ENCODE peak calls at places on chromosomes 11 and 22, in four cellular contexts. H, N, Z and T are unnamed samples.

GRCh38 chr11:1762537-1763302 is 1.0 kb downstream of the CTSD start:
- DNase-seq in N (no peak), Z (peak; percentile 91), H (peak; percentile 73), T (no peak)

GRCh38 chr11:46718155-46719019 is 626 bp upstream of the F2 start:
- DNase-seq in Z (peak; percentile 68), H (no peak), N (no peak), T (no peak)

GRCh38 chr11:92765965-92766371 is 203.5 kb upstream of the MTNR1B start:
- DNase-seq in Z (peak; percentile 33), N (no peak), H (no peak), T (no peak)

GRCh38 chr11:122230387-122230760 is 114.4 kb upstream of the BLID start:
- DNase-seq in Z (no peak), H (no peak), N (no peak), T (no peak)

GRCh38 chr11:122170815-122171475 is 54.9 kb upstream of the BLID start:
- DNase-seq in H (no peak), N (no peak), Z (no peak), T (no peak)

GRCh38 chr11:57566564-57567209 is 785 bp downstream of the UBE2L6 start:
- DNase-seq in H (no peak), Z (no peak), N (no peak), T (no peak)

GRCh38 chr11:115980336-115980735 is 476.1 kb upstream of the CADM1 start:
- DNase-seq in Z (no peak), N (no peak), H (no peak), T (no peak)

GRCh38 chr22:49663311-49663711 is 164.4 kb downstream of the BRD1 start:
- DNase-seq in Z (no peak), N (no peak), H (peak; percentile 43), T (no peak)

GRCh38 chr11:110818032-110818687 is 105.9 kb upstream of the ARHGAP20 start:
- DNase-seq in H (no peak), N (no peak), Z (no peak), T (no peak)

GRCh38 chr22:39313258-39314001 is 6.0 kb downstream of the RPL3 start:
- DNase-seq in Z (no peak), H (peak; percentile 51), N (no peak), T (no peak)

GRCh38 chr11:70467196-70468085 is 69.1 kb downstream of the CTTN start:
- DNase-seq in Z (peak; percentile 76), N (peak; percentile 38), H (peak; percentile 77), T (no peak)

GRCh38 chr11:92340839-92341238 is 116.2 kb downstream of the FAT3 start:
- DNase-seq in Z (peak; percentile 30), N (no peak), H (no peak), T (no peak)

GRCh38 chr11:6437993-6438392 is 2.8 kb downstream of the HPX start:
- DNase-seq in H (no peak), Z (no peak), N (no peak), T (no peak)

GRCh38 chr22:30192427-30192826 is 54.1 kb downstream of the LIF start:
- DNase-seq in H (no peak), N (no peak), Z (no peak), T (no peak)

GRCh38 chr22:42180349-42180842 is 49.8 kb upstream of the CYP2D6 start:
- DNase-seq in Z (no peak), H (no peak), N (no peak), T (peak; percentile 62)

GRCh38 chr11:29628584-29628983 is 388.2 kb downstream of the KCNA4 start:
- DNase-seq in N (no peak), Z (no peak), H (no peak), T (no peak)

GRCh38 chr11:67996622-67997459 is 7.1 kb downstream of the UNC93B1 start:
- DNase-seq in N (peak; percentile 71), H (peak; percentile 86), Z (peak; percentile 95), T (no peak)

GRCh38 chr11:124746621-124747243 is 5.3 kb downstream of the VSIG2 start:
- DNase-seq in H (peak; percentile 89), Z (peak; percentile 95), N (peak; percentile 72), T (peak; percentile 77)

GRCh38 chr11:116224154-116224888 is 548.5 kb downstream of the BUD13 start:
- DNase-seq in H (no peak), N (peak; percentile 33), Z (peak; percentile 79), T (no peak)

GRCh38 chr11:38543311-38543710 is 1945.3 kb upstream of the RAG2 start:
- DNase-seq in Z (no peak), N (no peak), H (no peak), T (no peak)

GRCh38 chr22:44668190-44668885 is 33.7 kb upstream of the PRR5 start:
- DNase-seq in N (no peak), Z (no peak), H (no peak), T (peak; percentile 53)

GRCh38 chr22:33006220-33006954 is 51.8 kb downstream of the SYN3 start:
- DNase-seq in H (no peak), Z (no peak), N (no peak), T (no peak)

GRCh38 chr11:48095779-48096470 is 115.6 kb downstream of the PTPRJ start:
- DNase-seq in H (no peak), Z (no peak), N (no peak), T (no peak)

GRCh38 chr11:103609117-103610066 is 427.0 kb upstream of the DDI1 start:
- DNase-seq in H (no peak), Z (no peak), N (peak; percentile 44), T (no peak)

GRCh38 chr11:353315-353857 is 15.9 kb upstream of the B4GALNT4 start:
- DNase-seq in Z (peak; percentile 78), H (peak; percentile 88), N (no peak), T (no peak)

GRCh38 chr11:45468265-45468856 is 182.2 kb upstream of the SYT13 start:
- DNase-seq in H (no peak), N (no peak), Z (no peak), T (no peak)